ENCODE peak calls at places on chromosomes 6 and 20, in ten cellular contexts. One of them, this sample, is unnamed.

GRCh38 chr6:14612016-14612415 is 494.4 kb downstream of the CD83 start:
- DNase-seq in activated CD4-positive, alpha-beta memory T cell treated with anti-CD3 and anti-CD28 coated beads, Interleukin-2, amount 10 ng/mL, durations not matched to agents 7 days and 5 days: no peak
- DNase-seq in NCI-H1436: no peak
- DNase-seq in ELR: peak; percentile 73
- DNase-seq in EL: peak; percentile 64
- DNase-seq in OCI-LY7: no peak
- DNase-seq in neural progenitor cell: no peak
- DNase-seq in NCI-H774: no peak
- DNase-seq in LHCN-M2: peak; percentile 54
- DNase-seq in HuH-7: no peak
- DNase-seq in this sample: no peak

GRCh38 chr6:39816744-39817143 is 24.6 kb downstream of the DAAM2 start:
- DNase-seq in HuH-7: no peak
- DNase-seq in ELR: no peak
- DNase-seq in LHCN-M2: no peak
- DNase-seq in OCI-LY7: no peak
- DNase-seq in activated CD4-positive, alpha-beta memory T cell treated with anti-CD3 and anti-CD28 coated beads, Interleukin-2, amount 10 ng/mL, durations not matched to agents 7 days and 5 days: no peak
- DNase-seq in EL: no peak
- DNase-seq in NCI-H1436: no peak
- DNase-seq in NCI-H774: no peak
- DNase-seq in neural progenitor cell: no peak
- DNase-seq in this sample: no peak

GRCh38 chr20:24703284-24703610 is 233.8 kb downstream of the SYNDIG1 start:
- DNase-seq in NCI-H1436: no peak
- DNase-seq in EL: no peak
- DNase-seq in LHCN-M2: no peak
- DNase-seq in OCI-LY7: no peak
- DNase-seq in NCI-H774: no peak
- DNase-seq in neural progenitor cell: no peak
- DNase-seq in activated CD4-positive, alpha-beta memory T cell treated with anti-CD3 and anti-CD28 coated beads, Interleukin-2, amount 10 ng/mL, durations not matched to agents 7 days and 5 days: no peak
- DNase-seq in HuH-7: no peak
- DNase-seq in ELR: no peak
- DNase-seq in this sample: no peak

GRCh38 chr6:42226251-42227143 is 8.8 kb upstream of the MRPS10 start:
- DNase-seq in HuH-7: peak; percentile 75
- DNase-seq in OCI-LY7: no peak
- DNase-seq in EL: peak; percentile 85
- DNase-seq in LHCN-M2: peak; percentile 84
- DNase-seq in NCI-H774: no peak
- DNase-seq in ELR: peak; percentile 99
- DNase-seq in NCI-H1436: no peak
- DNase-seq in activated CD4-positive, alpha-beta memory T cell treated with anti-CD3 and anti-CD28 coated beads, Interleukin-2, amount 10 ng/mL, durations not matched to agents 7 days and 5 days: no peak
- DNase-seq in neural progenitor cell: no peak
- DNase-seq in this sample: no peak

GRCh38 chr6:22141271-22141745 is 155.5 kb downstream of the PRL start:
- DNase-seq in activated CD4-positive, alpha-beta memory T cell treated with anti-CD3 and anti-CD28 coated beads, Interleukin-2, amount 10 ng/mL, durations not matched to agents 7 days and 5 days: no peak
- DNase-seq in ELR: no peak
- DNase-seq in HuH-7: no peak
- DNase-seq in NCI-H1436: no peak
- DNase-seq in EL: no peak
- DNase-seq in LHCN-M2: peak; percentile 61
- DNase-seq in OCI-LY7: no peak
- DNase-seq in NCI-H774: peak; percentile 90
- DNase-seq in neural progenitor cell: no peak
- DNase-seq in this sample: no peak

GRCh38 chr20:50592282-50593004 is 82.3 kb downstream of the PTPN1 start:
- DNase-seq in NCI-H774: no peak
- DNase-seq in neural progenitor cell: no peak
- DNase-seq in OCI-LY7: no peak
- DNase-seq in HuH-7: no peak
- DNase-seq in NCI-H1436: no peak
- DNase-seq in EL: no peak
- DNase-seq in activated CD4-positive, alpha-beta memory T cell treated with anti-CD3 and anti-CD28 coated beads, Interleukin-2, amount 10 ng/mL, durations not matched to agents 7 days and 5 days: no peak
- DNase-seq in ELR: no peak
- DNase-seq in LHCN-M2: no peak
- DNase-seq in this sample: no peak

GRCh38 chr6:36118550-36119107 is 11.7 kb upstream of the MAPK13 start:
- DNase-seq in LHCN-M2: no peak
- DNase-seq in NCI-H1436: no peak
- DNase-seq in NCI-H774: peak; percentile 55
- DNase-seq in OCI-LY7: no peak
- DNase-seq in HuH-7: no peak
- DNase-seq in ELR: peak; percentile 47
- DNase-seq in activated CD4-positive, alpha-beta memory T cell treated with anti-CD3 and anti-CD28 coated beads, Interleukin-2, amount 10 ng/mL, durations not matched to agents 7 days and 5 days: peak; percentile 87
- DNase-seq in EL: no peak
- DNase-seq in neural progenitor cell: no peak
- DNase-seq in this sample: no peak

GRCh38 chr6:131950767-131951575 is at the start of gene CCN2:
- DNase-seq in OCI-LY7: no peak
- DNase-seq in neural progenitor cell: peak; percentile 98
- DNase-seq in HuH-7: peak; percentile 96
- DNase-seq in activated CD4-positive, alpha-beta memory T cell treated with anti-CD3 and anti-CD28 coated beads, Interleukin-2, amount 10 ng/mL, durations not matched to agents 7 days and 5 days: no peak
- DNase-seq in NCI-H1436: no peak
- DNase-seq in LHCN-M2: peak; percentile 97
- DNase-seq in ELR: peak; percentile 98
- DNase-seq in EL: peak; percentile 99
- DNase-seq in NCI-H774: peak; percentile 60
- DNase-seq in this sample: no peak

GRCh38 chr6:39688494-39688893 is 36.7 kb downstream of the KIF6 start:
- DNase-seq in EL: peak; percentile 10
- DNase-seq in ELR: peak; percentile 10
- DNase-seq in NCI-H774: no peak
- DNase-seq in activated CD4-positive, alpha-beta memory T cell treated with anti-CD3 and anti-CD28 coated beads, Interleukin-2, amount 10 ng/mL, durations not matched to agents 7 days and 5 days: no peak
- DNase-seq in neural progenitor cell: no peak
- DNase-seq in LHCN-M2: peak; percentile 45
- DNase-seq in NCI-H1436: no peak
- DNase-seq in HuH-7: no peak
- DNase-seq in OCI-LY7: no peak
- DNase-seq in this sample: no peak

GRCh38 chr6:164404802-164405488 is 904.5 kb downstream of the C6orf118 start:
- DNase-seq in ELR: no peak
- DNase-seq in NCI-H774: no peak
- DNase-seq in NCI-H1436: no peak
- DNase-seq in LHCN-M2: no peak
- DNase-seq in EL: no peak
- DNase-seq in HuH-7: no peak
- DNase-seq in neural progenitor cell: no peak
- DNase-seq in activated CD4-positive, alpha-beta memory T cell treated with anti-CD3 and anti-CD28 coated beads, Interleukin-2, amount 10 ng/mL, durations not matched to agents 7 days and 5 days: no peak
- DNase-seq in OCI-LY7: no peak
- DNase-seq in this sample: no peak

GRCh38 chr6:21992178-21992967 is 304.5 kb downstream of the PRL start:
- DNase-seq in neural progenitor cell: no peak
- DNase-seq in EL: peak; percentile 79
- DNase-seq in ELR: peak; percentile 84
- DNase-seq in NCI-H774: no peak
- DNase-seq in LHCN-M2: peak; percentile 70
- DNase-seq in HuH-7: no peak
- DNase-seq in activated CD4-positive, alpha-beta memory T cell treated with anti-CD3 and anti-CD28 coated beads, Interleukin-2, amount 10 ng/mL, durations not matched to agents 7 days and 5 days: no peak
- DNase-seq in NCI-H1436: no peak
- DNase-seq in OCI-LY7: no peak
- DNase-seq in this sample: no peak

GRCh38 chr6:90105766-90106165 is 190.9 kb downstream of the BACH2 start:
- DNase-seq in ELR: no peak
- DNase-seq in neural progenitor cell: no peak
- DNase-seq in LHCN-M2: no peak
- DNase-seq in NCI-H774: no peak
- DNase-seq in activated CD4-positive, alpha-beta memory T cell treated with anti-CD3 and anti-CD28 coated beads, Interleukin-2, amount 10 ng/mL, durations not matched to agents 7 days and 5 days: no peak
- DNase-seq in OCI-LY7: no peak
- DNase-seq in HuH-7: no peak
- DNase-seq in NCI-H1436: no peak
- DNase-seq in EL: no peak
- DNase-seq in this sample: no peak

GRCh38 chr6:111888928-111889696 is 15.9 kb upstream of the FYN start:
- DNase-seq in NCI-H774: peak; percentile 48
- DNase-seq in activated CD4-positive, alpha-beta memory T cell treated with anti-CD3 and anti-CD28 coated beads, Interleukin-2, amount 10 ng/mL, durations not matched to agents 7 days and 5 days: no peak
- DNase-seq in EL: peak; percentile 56
- DNase-seq in LHCN-M2: peak; percentile 43
- DNase-seq in ELR: peak; percentile 53
- DNase-seq in neural progenitor cell: peak; percentile 92
- DNase-seq in OCI-LY7: no peak
- DNase-seq in HuH-7: peak; percentile 30
- DNase-seq in NCI-H1436: no peak
- DNase-seq in this sample: no peak

GRCh38 chr20:53901064-53901463 is 169.3 kb downstream of the BCAS1 start:
- DNase-seq in activated CD4-positive, alpha-beta memory T cell treated with anti-CD3 and anti-CD28 coated beads, Interleukin-2, amount 10 ng/mL, durations not matched to agents 7 days and 5 days: no peak
- DNase-seq in EL: peak; percentile 89
- DNase-seq in HuH-7: no peak
- DNase-seq in NCI-H774: no peak
- DNase-seq in NCI-H1436: no peak
- DNase-seq in OCI-LY7: no peak
- DNase-seq in neural progenitor cell: no peak
- DNase-seq in ELR: peak; percentile 89
- DNase-seq in LHCN-M2: peak; percentile 64
- DNase-seq in this sample: no peak

GRCh38 chr20:41175201-41175651 is 37.9 kb downstream of the PLCG1 start:
- DNase-seq in HuH-7: no peak
- DNase-seq in EL: no peak
- DNase-seq in activated CD4-positive, alpha-beta memory T cell treated with anti-CD3 and anti-CD28 coated beads, Interleukin-2, amount 10 ng/mL, durations not matched to agents 7 days and 5 days: no peak
- DNase-seq in neural progenitor cell: no peak
- DNase-seq in NCI-H1436: no peak
- DNase-seq in OCI-LY7: no peak
- DNase-seq in LHCN-M2: no peak
- DNase-seq in NCI-H774: no peak
- DNase-seq in ELR: no peak
- DNase-seq in this sample: no peak

GRCh38 chr20:51511861-51512619 is 30.5 kb downstream of the NFATC2 start:
- DNase-seq in OCI-LY7: no peak
- DNase-seq in NCI-H1436: no peak
- DNase-seq in NCI-H774: no peak
- DNase-seq in LHCN-M2: no peak
- DNase-seq in activated CD4-positive, alpha-beta memory T cell treated with anti-CD3 and anti-CD28 coated beads, Interleukin-2, amount 10 ng/mL, durations not matched to agents 7 days and 5 days: no peak
- DNase-seq in neural progenitor cell: no peak
- DNase-seq in ELR: peak; percentile 34
- DNase-seq in HuH-7: no peak
- DNase-seq in EL: peak; percentile 5
- DNase-seq in this sample: no peak

GRCh38 chr6:113558966-113559365 is 298.2 kb upstream of the MARCKS start:
- DNase-seq in EL: peak; percentile 85
- DNase-seq in ELR: peak; percentile 67
- DNase-seq in HuH-7: no peak
- DNase-seq in NCI-H774: no peak
- DNase-seq in NCI-H1436: no peak
- DNase-seq in neural progenitor cell: no peak
- DNase-seq in OCI-LY7: no peak
- DNase-seq in activated CD4-positive, alpha-beta memory T cell treated with anti-CD3 and anti-CD28 coated beads, Interleukin-2, amount 10 ng/mL, durations not matched to agents 7 days and 5 days: no peak
- DNase-seq in LHCN-M2: peak; percentile 70
- DNase-seq in this sample: no peak

GRCh38 chr6:83824388-83824801 is 28.8 kb upstream of the RIPPLY2 start:
- DNase-seq in HuH-7: no peak
- DNase-seq in NCI-H1436: no peak
- DNase-seq in activated CD4-positive, alpha-beta memory T cell treated with anti-CD3 and anti-CD28 coated beads, Interleukin-2, amount 10 ng/mL, durations not matched to agents 7 days and 5 days: no peak
- DNase-seq in EL: peak; percentile 6
- DNase-seq in NCI-H774: peak; percentile 2
- DNase-seq in OCI-LY7: no peak
- DNase-seq in neural progenitor cell: no peak
- DNase-seq in LHCN-M2: peak; percentile 23
- DNase-seq in ELR: peak; percentile 51
- DNase-seq in this sample: no peak

GRCh38 chr6:86685230-86685797 is 252.0 kb upstream of the HTR1E start:
- DNase-seq in activated CD4-positive, alpha-beta memory T cell treated with anti-CD3 and anti-CD28 coated beads, Interleukin-2, amount 10 ng/mL, durations not matched to agents 7 days and 5 days: no peak
- DNase-seq in NCI-H774: no peak
- DNase-seq in ELR: no peak
- DNase-seq in LHCN-M2: no peak
- DNase-seq in EL: no peak
- DNase-seq in HuH-7: no peak
- DNase-seq in neural progenitor cell: no peak
- DNase-seq in OCI-LY7: no peak
- DNase-seq in NCI-H1436: no peak
- DNase-seq in this sample: no peak

GRCh38 chr6:111484655-111484974 is 1.6 kb upstream of the REV3L start:
- DNase-seq in NCI-H1436: no peak
- DNase-seq in EL: no peak
- DNase-seq in NCI-H774: peak; percentile 50
- DNase-seq in OCI-LY7: peak; percentile 56
- DNase-seq in HuH-7: no peak
- DNase-seq in ELR: peak; percentile 28
- DNase-seq in activated CD4-positive, alpha-beta memory T cell treated with anti-CD3 and anti-CD28 coated beads, Interleukin-2, amount 10 ng/mL, durations not matched to agents 7 days and 5 days: no peak
- DNase-seq in neural progenitor cell: no peak
- DNase-seq in LHCN-M2: no peak
- DNase-seq in this sample: peak; percentile 64

GRCh38 chr6:170267688-170268087 is 23.2 kb downstream of the DLL1 start:
- DNase-seq in ELR: no peak
- DNase-seq in OCI-LY7: no peak
- DNase-seq in LHCN-M2: no peak
- DNase-seq in HuH-7: no peak
- DNase-seq in NCI-H1436: no peak
- DNase-seq in activated CD4-positive, alpha-beta memory T cell treated with anti-CD3 and anti-CD28 coated beads, Interleukin-2, amount 10 ng/mL, durations not matched to agents 7 days and 5 days: no peak
- DNase-seq in neural progenitor cell: no peak
- DNase-seq in NCI-H774: no peak
- DNase-seq in EL: no peak
- DNase-seq in this sample: no peak

GRCh38 chr20:22691369-22692118 is 107.2 kb upstream of the FOXA2 start:
- DNase-seq in HuH-7: peak; percentile 85
- DNase-seq in NCI-H774: peak; percentile 76
- DNase-seq in activated CD4-positive, alpha-beta memory T cell treated with anti-CD3 and anti-CD28 coated beads, Interleukin-2, amount 10 ng/mL, durations not matched to agents 7 days and 5 days: peak; percentile 50
- DNase-seq in EL: peak; percentile 59
- DNase-seq in NCI-H1436: peak; percentile 64
- DNase-seq in ELR: peak; percentile 51
- DNase-seq in OCI-LY7: peak; percentile 50
- DNase-seq in LHCN-M2: peak; percentile 63
- DNase-seq in neural progenitor cell: peak; percentile 92
- DNase-seq in this sample: peak; percentile 37

GRCh38 chr6:162671580-162672165 is 55.9 kb downstream of the PRKN start:
- DNase-seq in EL: no peak
- DNase-seq in activated CD4-positive, alpha-beta memory T cell treated with anti-CD3 and anti-CD28 coated beads, Interleukin-2, amount 10 ng/mL, durations not matched to agents 7 days and 5 days: no peak
- DNase-seq in NCI-H1436: no peak
- DNase-seq in neural progenitor cell: no peak
- DNase-seq in OCI-LY7: no peak
- DNase-seq in LHCN-M2: no peak
- DNase-seq in HuH-7: no peak
- DNase-seq in NCI-H774: no peak
- DNase-seq in ELR: no peak
- DNase-seq in this sample: no peak

GRCh38 chr6:136983692-136984091 is 61.1 kb downstream of the IL20RA start:
- DNase-seq in activated CD4-positive, alpha-beta memory T cell treated with anti-CD3 and anti-CD28 coated beads, Interleukin-2, amount 10 ng/mL, durations not matched to agents 7 days and 5 days: no peak
- DNase-seq in neural progenitor cell: no peak
- DNase-seq in NCI-H774: no peak
- DNase-seq in ELR: no peak
- DNase-seq in LHCN-M2: no peak
- DNase-seq in NCI-H1436: no peak
- DNase-seq in OCI-LY7: no peak
- DNase-seq in EL: no peak
- DNase-seq in HuH-7: no peak
- DNase-seq in this sample: no peak

GRCh38 chr20:17083738-17084137 is 143.1 kb upstream of the PCSK2 start:
- DNase-seq in NCI-H1436: no peak
- DNase-seq in OCI-LY7: no peak
- DNase-seq in activated CD4-positive, alpha-beta memory T cell treated with anti-CD3 and anti-CD28 coated beads, Interleukin-2, amount 10 ng/mL, durations not matched to agents 7 days and 5 days: no peak
- DNase-seq in LHCN-M2: no peak
- DNase-seq in ELR: no peak
- DNase-seq in NCI-H774: no peak
- DNase-seq in EL: no peak
- DNase-seq in HuH-7: peak; percentile 12
- DNase-seq in neural progenitor cell: peak; percentile 64
- DNase-seq in this sample: no peak

GRCh38 chr6:129525055-129525454 is 184.9 kb downstream of the ARHGAP18 start:
- DNase-seq in HuH-7: no peak
- DNase-seq in EL: peak; percentile 15
- DNase-seq in ELR: peak; percentile 18
- DNase-seq in NCI-H1436: no peak
- DNase-seq in NCI-H774: no peak
- DNase-seq in LHCN-M2: peak; percentile 73
- DNase-seq in neural progenitor cell: no peak
- DNase-seq in activated CD4-positive, alpha-beta memory T cell treated with anti-CD3 and anti-CD28 coated beads, Interleukin-2, amount 10 ng/mL, durations not matched to agents 7 days and 5 days: no peak
- DNase-seq in OCI-LY7: no peak
- DNase-seq in this sample: no peak

GRCh38 chr6:15329154-15329781 is 83.4 kb downstream of the JARID2 start:
- DNase-seq in HuH-7: no peak
- DNase-seq in neural progenitor cell: peak; percentile 62
- DNase-seq in LHCN-M2: peak; percentile 99
- DNase-seq in ELR: peak; percentile 92
- DNase-seq in NCI-H774: no peak
- DNase-seq in activated CD4-positive, alpha-beta memory T cell treated with anti-CD3 and anti-CD28 coated beads, Interleukin-2, amount 10 ng/mL, durations not matched to agents 7 days and 5 days: no peak
- DNase-seq in NCI-H1436: no peak
- DNase-seq in EL: peak; percentile 94
- DNase-seq in OCI-LY7: no peak
- DNase-seq in this sample: no peak

GRCh38 chr6:151276112-151276745 is 36.5 kb downstream of the AKAP12 start:
- DNase-seq in neural progenitor cell: peak; percentile 67
- DNase-seq in NCI-H774: no peak
- DNase-seq in EL: peak; percentile 45
- DNase-seq in LHCN-M2: peak; percentile 68
- DNase-seq in OCI-LY7: no peak
- DNase-seq in activated CD4-positive, alpha-beta memory T cell treated with anti-CD3 and anti-CD28 coated beads, Interleukin-2, amount 10 ng/mL, durations not matched to agents 7 days and 5 days: no peak
- DNase-seq in ELR: peak; percentile 18
- DNase-seq in NCI-H1436: no peak
- DNase-seq in HuH-7: no peak
- DNase-seq in this sample: no peak

This sample was measured in NCI-H526 treated with DMSO at 0.1 percent for 48 hours.